ENCODE peak calls at places on chromosomes 13 and 19, in ten cellular contexts. One of them, this sample, is unnamed.

GRCh38 chr19:3284759-3285646 is 60.5 kb downstream of the CELF5 start:
- DNase-seq in brain microvascular endothelial cell: peak
- DNase-seq in progenitor cell of endocrine pancreas: peak
- DNase-seq in LNCaP clone FGC: no peak
- DNase-seq in psoas muscle: peak
- DNase-seq in heart left ventricle: no peak
- DNase-seq in RWPE1: peak
- DNase-seq in CD8-positive, alpha-beta T cell: peak
- DNase-seq in astrocyte of the spinal cord: peak
- DNase-seq in foreskin fibroblast: peak
- DNase-seq in this sample: peak

GRCh38 chr19:33426621-33427475 is 53.3 kb downstream of the CEBPG start:
- DNase-seq in brain microvascular endothelial cell: no peak
- DNase-seq in progenitor cell of endocrine pancreas: no peak
- DNase-seq in LNCaP clone FGC: no peak
- DNase-seq in psoas muscle: peak
- DNase-seq in heart left ventricle: no peak
- DNase-seq in RWPE1: no peak
- DNase-seq in CD8-positive, alpha-beta T cell: no peak
- DNase-seq in astrocyte of the spinal cord: no peak
- DNase-seq in foreskin fibroblast: no peak
- DNase-seq in this sample: no peak

GRCh38 chr13:79775830-79776229 is 294.9 kb downstream of the NDFIP2 start:
- DNase-seq in brain microvascular endothelial cell: peak
- DNase-seq in progenitor cell of endocrine pancreas: no peak
- DNase-seq in LNCaP clone FGC: peak
- DNase-seq in psoas muscle: no peak
- DNase-seq in heart left ventricle: peak
- DNase-seq in RWPE1: peak
- DNase-seq in CD8-positive, alpha-beta T cell: no peak
- DNase-seq in astrocyte of the spinal cord: peak
- DNase-seq in foreskin fibroblast: peak
- DNase-seq in this sample: peak

GRCh38 chr19:43460362-43461016 is 4.9 kb downstream of the LYPD3 start:
- DNase-seq in brain microvascular endothelial cell: no peak
- DNase-seq in progenitor cell of endocrine pancreas: no peak
- DNase-seq in LNCaP clone FGC: no peak
- DNase-seq in psoas muscle: no peak
- DNase-seq in heart left ventricle: no peak
- DNase-seq in RWPE1: no peak
- DNase-seq in CD8-positive, alpha-beta T cell: no peak
- DNase-seq in astrocyte of the spinal cord: no peak
- DNase-seq in foreskin fibroblast: no peak
- DNase-seq in this sample: no peak

GRCh38 chr19:11581740-11582139 is 4.3 kb upstream of the ACP5 start:
- DNase-seq in brain microvascular endothelial cell: peak
- DNase-seq in progenitor cell of endocrine pancreas: no peak
- DNase-seq in LNCaP clone FGC: no peak
- DNase-seq in psoas muscle: no peak
- DNase-seq in heart left ventricle: no peak
- DNase-seq in RWPE1: no peak
- DNase-seq in CD8-positive, alpha-beta T cell: no peak
- DNase-seq in astrocyte of the spinal cord: no peak
- DNase-seq in foreskin fibroblast: no peak
- DNase-seq in this sample: no peak

GRCh38 chr13:60143775-60144174 is 20.0 kb downstream of the DIAPH3 start:
- DNase-seq in brain microvascular endothelial cell: no peak
- DNase-seq in progenitor cell of endocrine pancreas: no peak
- DNase-seq in LNCaP clone FGC: no peak
- DNase-seq in psoas muscle: no peak
- DNase-seq in heart left ventricle: no peak
- DNase-seq in RWPE1: no peak
- DNase-seq in CD8-positive, alpha-beta T cell: no peak
- DNase-seq in astrocyte of the spinal cord: no peak
- DNase-seq in foreskin fibroblast: no peak
- DNase-seq in this sample: no peak

GRCh38 chr19:47587295-47587694 is 14.3 kb upstream of the ZNF541 start:
- DNase-seq in brain microvascular endothelial cell: no peak
- DNase-seq in progenitor cell of endocrine pancreas: no peak
- DNase-seq in LNCaP clone FGC: no peak
- DNase-seq in psoas muscle: peak
- DNase-seq in heart left ventricle: no peak
- DNase-seq in RWPE1: peak
- DNase-seq in CD8-positive, alpha-beta T cell: no peak
- DNase-seq in astrocyte of the spinal cord: no peak
- DNase-seq in foreskin fibroblast: peak
- DNase-seq in this sample: no peak

GRCh38 chr13:78520425-78520824 is 82.9 kb downstream of the POU4F1 start:
- DNase-seq in brain microvascular endothelial cell: no peak
- DNase-seq in progenitor cell of endocrine pancreas: no peak
- DNase-seq in LNCaP clone FGC: no peak
- DNase-seq in psoas muscle: no peak
- DNase-seq in heart left ventricle: no peak
- DNase-seq in RWPE1: no peak
- DNase-seq in CD8-positive, alpha-beta T cell: no peak
- DNase-seq in astrocyte of the spinal cord: no peak
- DNase-seq in foreskin fibroblast: no peak
- DNase-seq in this sample: no peak

GRCh38 chr19:51546107-51546649 is 14.7 kb upstream of the SIGLEC6 start:
- DNase-seq in brain microvascular endothelial cell: no peak
- DNase-seq in progenitor cell of endocrine pancreas: no peak
- DNase-seq in LNCaP clone FGC: no peak
- DNase-seq in psoas muscle: no peak
- DNase-seq in heart left ventricle: no peak
- DNase-seq in RWPE1: no peak
- DNase-seq in CD8-positive, alpha-beta T cell: no peak
- DNase-seq in astrocyte of the spinal cord: no peak
- DNase-seq in foreskin fibroblast: no peak
- DNase-seq in this sample: no peak

GRCh38 chr19:5079410-5079774 is 110.5 kb downstream of the KDM4B start:
- DNase-seq in brain microvascular endothelial cell: no peak
- DNase-seq in progenitor cell of endocrine pancreas: no peak
- DNase-seq in LNCaP clone FGC: no peak
- DNase-seq in psoas muscle: no peak
- DNase-seq in heart left ventricle: no peak
- DNase-seq in RWPE1: no peak
- DNase-seq in CD8-positive, alpha-beta T cell: no peak
- DNase-seq in astrocyte of the spinal cord: no peak
- DNase-seq in foreskin fibroblast: no peak
- DNase-seq in this sample: no peak

GRCh38 chr19:436413-436950 is 24.4 kb downstream of the SHC2 start:
- DNase-seq in brain microvascular endothelial cell: no peak
- DNase-seq in progenitor cell of endocrine pancreas: no peak
- DNase-seq in LNCaP clone FGC: no peak
- DNase-seq in psoas muscle: no peak
- DNase-seq in heart left ventricle: no peak
- DNase-seq in RWPE1: no peak
- DNase-seq in CD8-positive, alpha-beta T cell: no peak
- DNase-seq in astrocyte of the spinal cord: no peak
- DNase-seq in foreskin fibroblast: no peak
- DNase-seq in this sample: no peak
- TF ChIP-seq CTCF in brain microvascular endothelial cell: no peak
- TF ChIP-seq CTCF in progenitor cell of endocrine pancreas: no peak
- TF ChIP-seq CTCF in LNCaP clone FGC: no peak
- TF ChIP-seq CTCF in psoas muscle: no peak
- TF ChIP-seq CTCF in heart left ventricle: no peak
- TF ChIP-seq CTCF in RWPE1: no peak
- TF ChIP-seq CTCF in CD8-positive, alpha-beta T cell: no peak
- TF ChIP-seq CTCF in astrocyte of the spinal cord: no peak
- TF ChIP-seq CTCF in foreskin fibroblast: no peak
- TF ChIP-seq CTCF in this sample: no peak

GRCh38 chr13:113318956-113319355 is 21.9 kb downstream of the LAMP1 start:
- DNase-seq in brain microvascular endothelial cell: no peak
- DNase-seq in progenitor cell of endocrine pancreas: no peak
- DNase-seq in LNCaP clone FGC: no peak
- DNase-seq in psoas muscle: peak
- DNase-seq in heart left ventricle: no peak
- DNase-seq in RWPE1: no peak
- DNase-seq in CD8-positive, alpha-beta T cell: no peak
- DNase-seq in astrocyte of the spinal cord: no peak
- DNase-seq in foreskin fibroblast: no peak
- DNase-seq in this sample: no peak

GRCh38 chr13:113322043-113322461 is 25.0 kb downstream of the LAMP1 start:
- DNase-seq in brain microvascular endothelial cell: no peak
- DNase-seq in progenitor cell of endocrine pancreas: no peak
- DNase-seq in LNCaP clone FGC: no peak
- DNase-seq in psoas muscle: peak
- DNase-seq in heart left ventricle: no peak
- DNase-seq in RWPE1: no peak
- DNase-seq in CD8-positive, alpha-beta T cell: no peak
- DNase-seq in astrocyte of the spinal cord: no peak
- DNase-seq in foreskin fibroblast: no peak
- DNase-seq in this sample: peak

GRCh38 chr13:113319371-113319770 is 22.3 kb downstream of the LAMP1 start:
- DNase-seq in brain microvascular endothelial cell: no peak
- DNase-seq in progenitor cell of endocrine pancreas: no peak
- DNase-seq in LNCaP clone FGC: no peak
- DNase-seq in psoas muscle: peak
- DNase-seq in heart left ventricle: no peak
- DNase-seq in RWPE1: no peak
- DNase-seq in CD8-positive, alpha-beta T cell: no peak
- DNase-seq in astrocyte of the spinal cord: no peak
- DNase-seq in foreskin fibroblast: no peak
- DNase-seq in this sample: no peak

GRCh38 chr13:113321546-113321945 is 24.5 kb downstream of the LAMP1 start:
- DNase-seq in brain microvascular endothelial cell: no peak
- DNase-seq in progenitor cell of endocrine pancreas: no peak
- DNase-seq in LNCaP clone FGC: no peak
- DNase-seq in psoas muscle: peak
- DNase-seq in heart left ventricle: no peak
- DNase-seq in RWPE1: no peak
- DNase-seq in CD8-positive, alpha-beta T cell: no peak
- DNase-seq in astrocyte of the spinal cord: no peak
- DNase-seq in foreskin fibroblast: no peak
- DNase-seq in this sample: no peak

GRCh38 chr13:113320226-113320875 is 23.3 kb downstream of the LAMP1 start:
- DNase-seq in brain microvascular endothelial cell: no peak
- DNase-seq in progenitor cell of endocrine pancreas: no peak
- DNase-seq in LNCaP clone FGC: no peak
- DNase-seq in psoas muscle: peak
- DNase-seq in heart left ventricle: no peak
- DNase-seq in RWPE1: no peak
- DNase-seq in CD8-positive, alpha-beta T cell: no peak
- DNase-seq in astrocyte of the spinal cord: no peak
- DNase-seq in foreskin fibroblast: no peak
- DNase-seq in this sample: no peak
- TF ChIP-seq CTCF in brain microvascular endothelial cell: no peak
- TF ChIP-seq CTCF in progenitor cell of endocrine pancreas: no peak
- TF ChIP-seq CTCF in LNCaP clone FGC: no peak
- TF ChIP-seq CTCF in psoas muscle: no peak
- TF ChIP-seq CTCF in heart left ventricle: no peak
- TF ChIP-seq CTCF in RWPE1: no peak
- TF ChIP-seq CTCF in CD8-positive, alpha-beta T cell: no peak
- TF ChIP-seq CTCF in astrocyte of the spinal cord: no peak
- TF ChIP-seq CTCF in foreskin fibroblast: no peak
- TF ChIP-seq CTCF in this sample: no peak

GRCh38 chr13:46894534-46894906 is 2.3 kb downstream of the HTR2A start:
- DNase-seq in brain microvascular endothelial cell: no peak
- DNase-seq in progenitor cell of endocrine pancreas: no peak
- DNase-seq in LNCaP clone FGC: no peak
- DNase-seq in psoas muscle: no peak
- DNase-seq in heart left ventricle: no peak
- DNase-seq in RWPE1: no peak
- DNase-seq in CD8-positive, alpha-beta T cell: no peak
- DNase-seq in astrocyte of the spinal cord: peak
- DNase-seq in foreskin fibroblast: no peak
- DNase-seq in this sample: no peak

GRCh38 chr13:46896346-46897138 is at the start of gene HTR2A:
- DNase-seq in brain microvascular endothelial cell: peak
- DNase-seq in progenitor cell of endocrine pancreas: no peak
- DNase-seq in LNCaP clone FGC: no peak
- DNase-seq in psoas muscle: peak
- DNase-seq in heart left ventricle: no peak
- DNase-seq in RWPE1: no peak
- DNase-seq in CD8-positive, alpha-beta T cell: no peak
- DNase-seq in astrocyte of the spinal cord: peak
- DNase-seq in foreskin fibroblast: no peak
- DNase-seq in this sample: peak

GRCh38 chr13:46893820-46894533 is 2.9 kb downstream of the HTR2A start:
- DNase-seq in brain microvascular endothelial cell: peak
- DNase-seq in progenitor cell of endocrine pancreas: peak
- DNase-seq in LNCaP clone FGC: no peak
- DNase-seq in psoas muscle: peak
- DNase-seq in heart left ventricle: peak
- DNase-seq in RWPE1: peak
- DNase-seq in CD8-positive, alpha-beta T cell: peak
- DNase-seq in astrocyte of the spinal cord: peak
- DNase-seq in foreskin fibroblast: peak
- DNase-seq in this sample: peak

DNA sequence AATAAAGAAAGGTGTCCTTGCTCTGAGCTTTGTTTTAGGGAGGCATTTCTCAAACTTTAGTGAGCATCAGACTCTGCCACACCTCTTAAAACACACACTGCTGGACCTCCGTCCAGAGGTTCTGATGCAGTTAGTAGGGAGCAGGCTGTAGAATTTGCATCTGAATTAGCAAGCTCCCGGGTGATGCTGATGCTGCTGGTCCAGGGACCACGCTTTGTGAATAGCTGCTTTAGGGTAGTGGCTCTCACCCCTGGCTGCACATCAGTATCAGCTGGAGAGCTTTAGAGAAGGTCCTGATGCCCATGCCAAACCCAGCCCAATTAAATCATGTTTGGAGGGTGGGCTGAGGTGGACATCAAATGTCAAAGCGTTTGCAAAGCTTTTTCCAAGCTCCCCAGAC is 3.6 kb downstream of the HTR2A start:
- DNase-seq in brain microvascular endothelial cell: no peak
- DNase-seq in progenitor cell of endocrine pancreas: no peak
- DNase-seq in LNCaP clone FGC: no peak
- DNase-seq in psoas muscle: no peak
- DNase-seq in heart left ventricle: no peak
- DNase-seq in RWPE1: no peak
- DNase-seq in CD8-positive, alpha-beta T cell: no peak
- DNase-seq in astrocyte of the spinal cord: no peak
- DNase-seq in foreskin fibroblast: no peak
- DNase-seq in this sample: no peak
- TF ChIP-seq CTCF in brain microvascular endothelial cell: no peak
- TF ChIP-seq CTCF in progenitor cell of endocrine pancreas: no peak
- TF ChIP-seq CTCF in LNCaP clone FGC: no peak
- TF ChIP-seq CTCF in psoas muscle: no peak
- TF ChIP-seq CTCF in heart left ventricle: no peak
- TF ChIP-seq CTCF in RWPE1: no peak
- TF ChIP-seq CTCF in CD8-positive, alpha-beta T cell: no peak
- TF ChIP-seq CTCF in astrocyte of the spinal cord: no peak
- TF ChIP-seq CTCF in foreskin fibroblast: no peak
- TF ChIP-seq CTCF in this sample: no peak

DNA sequence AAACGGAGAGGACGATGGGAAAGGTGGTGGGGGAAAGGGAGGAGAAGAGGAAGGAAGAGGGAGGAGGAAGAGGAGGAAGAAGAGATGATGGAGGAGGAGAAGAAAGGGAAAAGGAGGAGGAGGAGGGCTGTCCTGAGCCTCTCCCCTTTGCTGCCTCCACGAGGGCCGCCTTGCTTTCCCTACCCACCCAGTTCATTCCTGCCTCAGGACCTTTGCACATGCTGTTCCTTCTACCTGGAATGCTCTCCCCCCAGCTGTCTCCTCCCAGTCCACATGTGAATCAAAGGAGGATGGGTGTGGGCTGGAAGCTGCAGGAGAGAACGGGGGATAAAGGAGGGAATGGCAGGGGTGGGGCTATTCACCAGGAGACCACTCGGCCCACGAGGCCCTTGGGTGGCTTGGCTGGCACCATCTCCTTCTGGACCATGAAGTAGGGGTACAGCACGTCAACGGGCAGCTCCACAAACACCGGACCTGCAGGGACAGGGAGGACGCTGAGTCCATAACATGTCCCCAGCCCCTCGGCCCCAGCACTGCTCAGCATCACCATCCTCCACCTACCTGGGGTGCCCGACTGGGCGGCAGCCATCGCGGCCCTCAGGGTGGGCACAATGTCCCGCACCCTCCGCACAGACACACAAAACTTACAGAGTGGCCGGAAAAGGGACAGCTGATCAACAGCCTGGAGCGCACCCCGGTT is 15.3 kb downstream of the SYDE1 start:
- DNase-seq in brain microvascular endothelial cell: no peak
- DNase-seq in progenitor cell of endocrine pancreas: no peak
- DNase-seq in LNCaP clone FGC: no peak
- DNase-seq in psoas muscle: no peak
- DNase-seq in heart left ventricle: no peak
- DNase-seq in RWPE1: no peak
- DNase-seq in CD8-positive, alpha-beta T cell: no peak
- DNase-seq in astrocyte of the spinal cord: no peak
- DNase-seq in foreskin fibroblast: no peak
- DNase-seq in this sample: no peak
- TF ChIP-seq CTCF in brain microvascular endothelial cell: no peak
- TF ChIP-seq CTCF in progenitor cell of endocrine pancreas: no peak
- TF ChIP-seq CTCF in LNCaP clone FGC: no peak
- TF ChIP-seq CTCF in psoas muscle: no peak
- TF ChIP-seq CTCF in heart left ventricle: no peak
- TF ChIP-seq CTCF in RWPE1: no peak
- TF ChIP-seq CTCF in CD8-positive, alpha-beta T cell: no peak
- TF ChIP-seq CTCF in astrocyte of the spinal cord: no peak
- TF ChIP-seq CTCF in foreskin fibroblast: no peak
- TF ChIP-seq CTCF in this sample: no peak

This sample was measured in testis.